ENCODE peak calls at places on chromosomes 1 and 21, in seven cellular contexts. Z is Calu3; H is stimulated activated CD4-positive, alpha-beta T cell treated with anti-CD3 and anti-CD28 coated beads, Interleukin-1b, Interleukin-23, amount 100 ng/mL, for 4 hours; O is NCI-H748 treated with DMSO at 0.1 percent for 48 hours; Y is nephron progenitor cell; E is HFFc6; U is heart left ventricle. F is an unnamed sample.

GRCh38 chr21:43925096-43925481 is 60.1 kb downstream of the AGPAT3 start:
- DNase-seq in Z (no peak), H (no peak), O (no peak), Y (no peak), E (no peak), U (peak; percentile 58), F (no peak)

GRCh38 chr1:193951989-193952388 is 765.6 kb upstream of the B3GALT2 start:
- DNase-seq in Z (no peak), H (no peak), O (no peak), Y (no peak), E (no peak), U (no peak), F (no peak)

GRCh38 chr1:193392686-193393085 is 206.3 kb upstream of the B3GALT2 start:
- DNase-seq in Z (no peak), H (no peak), O (no peak), Y (no peak), E (no peak), U (no peak), F (no peak)

GRCh38 chr1:180695282-180695681 is 63.5 kb downstream of the XPR1 start:
- DNase-seq in Z (no peak), H (no peak), O (no peak), Y (no peak), E (no peak), U (no peak), F (no peak)

GRCh38 chr1:23559985-23560755 is 869 bp upstream of the ID3 start:
- DNase-seq in Z (no peak), H (no peak), O (no peak), Y (no peak), E (no peak), U (no peak), F (no peak)

GRCh38 chr1:153343811-153344717 is 4.6 kb downstream of the PGLYRP4 start:
- DNase-seq in Z (no peak), H (no peak), O (no peak), Y (no peak), E (no peak), U (no peak), F (no peak)

GRCh38 chr1:157241185-157241538 is 103.0 kb upstream of the ETV3 start:
- DNase-seq in Z (peak; percentile 30), H (no peak), O (no peak), Y (no peak), E (no peak), U (no peak), F (no peak)

GRCh38 chr1:185912504-185912903 is 178.3 kb downstream of the HMCN1 start:
- DNase-seq in Z (no peak), H (no peak), O (no peak), Y (no peak), E (no peak), U (no peak), F (no peak)

GRCh38 chr1:244212792-244213475 is 161.9 kb downstream of the ZBTB18 start:
- DNase-seq in Z (no peak), H (no peak), O (no peak), Y (no peak), E (no peak), U (no peak), F (no peak)

GRCh38 chr1:67816506-67816905 is 16.8 kb downstream of the GNG12 start:
- DNase-seq in Z (no peak), H (no peak), O (no peak), Y (no peak), E (no peak), U (no peak), F (no peak)

GRCh38 chr1:33292726-33293340 is 28.1 kb downstream of the A3GALT2 start:
- DNase-seq in Z (no peak), H (no peak), O (no peak), Y (no peak), E (no peak), U (no peak), F (no peak)

GRCh38 chr1:243946253-243946652 is 96.2 kb upstream of the AKT3 start:
- DNase-seq in Z (no peak), H (no peak), O (no peak), Y (no peak), E (no peak), U (no peak), F (no peak)

GRCh38 chr1:202965441-202965821 is 1.6 kb downstream of the CYB5R1 start:
- DNase-seq in Z (no peak), H (no peak), O (no peak), Y (no peak), E (no peak), U (no peak), F (no peak)

GRCh38 chr1:157862114-157863070 is 20.8 kb upstream of the CD5L start:
- DNase-seq in Z (no peak), H (no peak), O (no peak), Y (no peak), E (no peak), U (no peak), F (no peak)

GRCh38 chr1:209653915-209654351 is 1.7 kb upstream of the LAMB3 start:
- DNase-seq in Z (peak; percentile 60), H (no peak), O (peak; percentile 57), Y (no peak), E (no peak), U (no peak), F (no peak)

GRCh38 chr1:231233735-231234417 is 7.1 kb upstream of the GNPAT start:
- DNase-seq in Z (peak; percentile 66), H (no peak), O (no peak), Y (no peak), E (no peak), U (no peak), F (no peak)

GRCh38 chr1:110205591-110206155 is 4.4 kb upstream of the KCNC4 start:
- DNase-seq in Z (no peak), H (no peak), O (no peak), Y (no peak), E (no peak), U (no peak), F (no peak)

GRCh38 chr1:59674605-59675004 is 140.1 kb upstream of the HOOK1 start:
- DNase-seq in Z (peak; percentile 33), H (no peak), O (no peak), Y (no peak), E (no peak), U (no peak), F (no peak)

GRCh38 chr1:76238094-76238551 is 163.6 kb downstream of the ST6GALNAC3 start:
- DNase-seq in Z (peak; percentile 50), H (no peak), O (no peak), Y (no peak), E (peak; percentile 35), U (no peak), F (no peak)

GRCh38 chr1:32353431-32353830 is 8.9 kb downstream of the FAM229A start:
- DNase-seq in Z (no peak), H (no peak), O (no peak), Y (no peak), E (no peak), U (no peak), F (no peak)

GRCh38 chr1:78051005-78051404 is 5.2 kb downstream of the GIPC2 start:
- DNase-seq in Z (no peak), H (no peak), O (no peak), Y (no peak), E (no peak), U (no peak), F (no peak)

GRCh38 chr1:58397187-58397820 is 149.2 kb downstream of the OMA1 start:
- DNase-seq in Z (no peak), H (no peak), O (no peak), Y (no peak), E (peak; percentile 87), U (no peak), F (no peak)

GRCh38 chr1:73593379-73593778 is 604.6 kb downstream of the LRRIQ3 start:
- DNase-seq in Z (peak; percentile 58), H (no peak), O (no peak), Y (no peak), E (peak; percentile 6), U (no peak), F (no peak)

F was measured in activated CD4-positive, CD25-positive, alpha-beta regulatory T cell treated with anti-CD3 and anti-CD28 coated beads, Interleukin-2, amount 50 U/mL, for 72 hours.